ENCODE peak calls at places on chromosomes 5 and 9, in four cellular contexts. P is SIG-M5, H is sciatic nerve, B is brain microvascular endothelial cell. R is an unnamed sample.

GRCh38 chr9:71624728-71625127 is 143.6 kb downstream of the CEMIP2 start:
- DNase-seq in P (no peak), H (no peak), B (no peak), R (no peak)

GRCh38 chr9:131282688-131283422 is 6.5 kb upstream of the FAM78A start:
- DNase-seq in P (no peak), B (no peak), H (no peak), R (peak)

GRCh38 chr9:109705515-109705914 is 74.5 kb upstream of the PALM2AKAP2 start:
- DNase-seq in H (no peak), P (no peak), B (peak), R (no peak)

GRCh38 chr9:134381671-134382505 is 55.6 kb downstream of the RXRA start:
- DNase-seq in B (no peak), P (no peak), H (no peak), R (peak)

GRCh38 chr9:99472916-99473245 is 250.8 kb downstream of the SEC61B start:
- DNase-seq in H (no peak), P (no peak), B (no peak), R (no peak)

GRCh38 chr5:89878140-89878570 is 531.4 kb downstream of the CETN3 start:
- DNase-seq in P (no peak), B (peak), H (no peak), R (peak)

GRCh38 chr9:124270504-124271335 is 13.0 kb downstream of the NEK6 start:
- DNase-seq in P (no peak), B (no peak), H (peak), R (peak)

GRCh38 chr5:113271015-113271414 is 163.8 kb downstream of the TSSK1B start:
- DNase-seq in P (no peak), B (peak), H (no peak), R (peak)

GRCh38 chr9:134961331-134962064 is 43.8 kb upstream of the FCN1 start:
- DNase-seq in H (peak), P (no peak), B (no peak), R (no peak)

GRCh38 chr5:35198681-35199080 is 31.6 kb downstream of the PRLR start:
- DNase-seq in B (peak), H (no peak), P (no peak), R (no peak)

GRCh38 chr5:107047048-107047447 is 623.7 kb downstream of the EFNA5 start:
- DNase-seq in B (no peak), P (no peak), H (no peak), R (no peak)

GRCh38 chr5:38633505-38633904 is 77.1 kb upstream of the LIFR start:
- DNase-seq in P (no peak), H (no peak), B (no peak), R (no peak)

GRCh38 chr5:10364186-10364689 is 10.7 kb downstream of the MARCHF6 start:
- DNase-seq in B (no peak), P (no peak), H (no peak), R (no peak)

GRCh38 chr9:131943397-131943796 is 136.3 kb downstream of the MED27 start:
- DNase-seq in P (no peak), B (no peak), H (no peak), R (no peak)

GRCh38 chr5:138706655-138707480 is 46.4 kb upstream of the CTNNA1 start:
- DNase-seq in B (peak), H (no peak), P (no peak), R (peak)

GRCh38 chr5:99060306-99061261 is 131.8 kb upstream of the CHD1 start:
- DNase-seq in H (peak), P (peak), B (peak), R (peak)

GRCh38 chr5:32760091-32760509 is 49.0 kb downstream of the NPR3 start:
- DNase-seq in H (no peak), P (no peak), B (peak), R (no peak)

GRCh38 chr9:108217601-108218190 is 638.1 kb downstream of the ACTL7B start:
- DNase-seq in B (no peak), P (no peak), H (no peak), R (no peak)

GRCh38 chr5:16577677-16578076 is 39.1 kb downstream of the RETREG1 start:
- DNase-seq in H (no peak), P (no peak), B (no peak), R (no peak)

GRCh38 chr9:88084816-88085215 is 53.5 kb downstream of the SPATA31C2 start:
- DNase-seq in B (no peak), P (no peak), H (no peak), R (no peak)

GRCh38 chr9:121048175-121048574 is 1.9 kb downstream of the C5 start:
- DNase-seq in B (no peak), H (no peak), P (no peak), R (no peak)

GRCh38 chr5:83942155-83942554 is 221.5 kb upstream of the HAPLN1 start:
- DNase-seq in B (no peak), P (no peak), H (no peak), R (no peak)

GRCh38 chr9:103731541-103731940 is 362.6 kb upstream of the SMC2 start:
- DNase-seq in B (peak), P (no peak), H (no peak), R (no peak)

GRCh38 chr9:102514541-102514940 is 480.6 kb upstream of the CYLC2 start:
- DNase-seq in P (no peak), B (no peak), H (no peak), R (no peak)

GRCh38 chr5:95924720-95925119 is 36.9 kb downstream of the ELL2 start:
- DNase-seq in P (peak), B (no peak), H (no peak), R (no peak)

GRCh38 chr9:5626727-5627634 is 1.9 kb upstream of the RIC1 start:
- DNase-seq in H (no peak), B (peak), P (peak), R (peak)

GRCh38 chr9:16616686-16617085 is 253.8 kb downstream of the BNC2 start:
- DNase-seq in H (no peak), B (no peak), P (no peak), R (no peak)

GRCh38 chr5:90488791-90489190 is 14.1 kb downstream of the POLR3G start:
- DNase-seq in H (no peak), P (no peak), B (no peak), R (peak)

GRCh38 chr5:139789845-139790189 is 5.8 kb upstream of the PSD2 start:
- DNase-seq in H (no peak), B (no peak), P (no peak), R (no peak)

GRCh38 chr5:86983208-86983607 is 284.5 kb upstream of the RASA1 start:
- DNase-seq in H (no peak), P (no peak), B (no peak), R (no peak)

GRCh38 chr9:135815433-135816178 is 91.7 kb downstream of the CAMSAP1 start:
- DNase-seq in B (no peak), H (no peak), P (no peak), R (no peak)